ENCODE peak calls at places on chromosomes 3 and 15, in five cellular contexts. L is IMR-90, U is neuronal stem cell, O is mesendoderm, C is H1. N is an unnamed sample.

GRCh38 chr15:99305761-99306505 is 54.7 kb downstream of the LRRC28 start:
- DNase-seq in L (peak), U (peak), O (peak), C (no peak), N (peak)

GRCh38 chr3:82462977-82463376 is 701.5 kb upstream of the GBE1 start:
- DNase-seq in L (no peak), U (no peak), O (no peak), C (no peak), N (no peak)

GRCh38 chr3:39189150-39189510 is 3.3 kb downstream of the XIRP1 start:
- DNase-seq in L (no peak), U (no peak), O (no peak), C (no peak), N (no peak)

GRCh38 chr15:96333194-96334016 is 2.9 kb downstream of the NR2F2 start:
- DNase-seq in L (no peak), U (peak), O (peak), C (peak), N (peak)

GRCh38 chr3:76656531-76657070 is 383.3 kb upstream of the ROBO2 start:
- DNase-seq in L (no peak), U (no peak), O (peak), C (no peak), N (no peak)

GRCh38 chr3:48402281-48402732 is 27.6 kb downstream of the PLXNB1 start:
- DNase-seq in L (peak), U (no peak), O (no peak), C (peak), N (peak)

GRCh38 chr15:66670698-66671580 is 31.1 kb upstream of the SMAD6 start:
- DNase-seq in L (no peak), U (no peak), O (peak), C (peak), N (no peak)

GRCh38 chr3:10981961-10982360 is 10.6 kb upstream of the SLC6A1 start:
- DNase-seq in L (no peak), U (no peak), O (no peak), C (no peak), N (no peak)

GRCh38 chr3:57855281-57855680 is 99.2 kb downstream of the SLMAP start:
- DNase-seq in L (peak), U (no peak), O (no peak), C (no peak), N (peak)

GRCh38 chr15:72319985-72320671 is at the start of gene CELF6:
- DNase-seq in L (peak), U (peak), O (peak), C (peak), N (peak)

GRCh38 chr3:191239439-191240035 is 40.5 kb downstream of the OSTN start:
- DNase-seq in L (no peak), U (no peak), O (no peak), C (no peak), N (no peak)

GRCh38 chr15:23518104-23518503 is 47.4 kb upstream of the MKRN3 start:
- DNase-seq in L (no peak), U (no peak), O (no peak), C (no peak), N (no peak)

GRCh38 chr3:173800154-173800553 is 402.6 kb downstream of the NLGN1 start:
- DNase-seq in L (no peak), U (no peak), O (peak), C (no peak), N (no peak)

GRCh38 chr3:130091958-130092357 is 10.3 kb downstream of the ALG1L2 start:
- DNase-seq in L (no peak), U (no peak), O (no peak), C (no peak), N (no peak)

GRCh38 chr3:170469151-170470062 is 50.7 kb downstream of the CLDN11 start:
- DNase-seq in L (peak), U (no peak), O (no peak), C (peak), N (peak)

GRCh38 chr3:58192076-58192475 is 18.7 kb downstream of the DNASE1L3 start:
- DNase-seq in L (no peak), U (no peak), O (no peak), C (no peak), N (no peak)

GRCh38 chr3:28836199-28836598 is 444.7 kb upstream of the RBMS3 start:
- DNase-seq in L (no peak), U (no peak), O (peak), C (no peak), N (peak)

GRCh38 chr15:55343168-55343567 is 24.1 kb downstream of the PIGB start:
- DNase-seq in L (no peak), U (no peak), O (no peak), C (no peak), N (no peak)

GRCh38 chr3:55169608-55170010 is 241.8 kb upstream of the LRTM1 start:
- DNase-seq in L (peak), U (no peak), O (no peak), C (no peak), N (peak)

GRCh38 chr15:35648941-35649340 is 103.0 kb upstream of the DPH6 start:
- DNase-seq in L (no peak), U (no peak), O (no peak), C (no peak), N (no peak)

GRCh38 chr15:38414351-38414750 is 39.6 kb upstream of the FAM98B start:
- DNase-seq in L (peak), U (peak), O (peak), C (peak), N (peak)

GRCh38 chr15:52093539-52094502 is 18.8 kb downstream of the BCL2L10 start:
- DNase-seq in L (peak), U (no peak), O (no peak), C (no peak), N (peak)

GRCh38 chr3:182438398-182438797 is 354.9 kb upstream of the ATP11B start:
- DNase-seq in L (no peak), U (no peak), O (no peak), C (no peak), N (no peak)

GRCh38 chr3:99747915-99748314 is 69.7 kb upstream of the CMSS1 start:
- DNase-seq in L (peak), U (peak), O (peak), C (no peak), N (peak)

GRCh38 chr15:54150255-54150654 is 172.0 kb downstream of the UNC13C start:
- DNase-seq in L (peak), U (no peak), O (no peak), C (no peak), N (no peak)

GRCh38 chr3:126911162-126912026 is 71.5 kb upstream of the PLXNA1 start:
- DNase-seq in L (peak), U (no peak), O (peak), C (no peak), N (peak)

GRCh38 chr3:115876860-115877646 is 253.7 kb downstream of the GAP43 start:
- DNase-seq in L (no peak), U (no peak), O (peak), C (no peak), N (no peak)

GRCh38 chr15:93246266-93247242 is 157.5 kb upstream of the RGMA start:
- DNase-seq in L (no peak), U (no peak), O (no peak), C (no peak), N (no peak)

GRCh38 chr3:101828289-101828688 is 21.0 kb upstream of the NFKBIZ start:
- DNase-seq in L (no peak), U (no peak), O (no peak), C (no peak), N (no peak)

GRCh38 chr3:39398700-39399099 is 7.8 kb upstream of the RPSA start:
- DNase-seq in L (no peak), U (no peak), O (no peak), C (no peak), N (no peak)

GRCh38 chr3:71189480-71189879 is 394.0 kb downstream of the FOXP1 start:
- DNase-seq in L (peak), U (no peak), O (no peak), C (no peak), N (peak)

GRCh38 chr3:101066776-101067175 is 73.6 kb upstream of the ABI3BP start:
- DNase-seq in L (peak), U (no peak), O (peak), C (no peak), N (peak)

GRCh38 chr3:173395412-173396181 is 1.9 kb upstream of the NLGN1 start:
- DNase-seq in L (peak), U (peak), O (peak), C (peak), N (peak)

GRCh38 chr15:39499701-39500100 is 81.2 kb upstream of the THBS1 start:
- DNase-seq in L (no peak), U (no peak), O (no peak), C (no peak), N (no peak)

GRCh38 chr3:189369636-189370035 is 197.9 kb downstream of the TPRG1 start:
- DNase-seq in L (no peak), U (no peak), O (peak), C (no peak), N (no peak)
- H2BK120ac ChIP-seq in L (no peak), U (no peak), O (no peak), C (no peak), N (no peak)

GRCh38 chr15:60546764-60547163 is 67.8 kb upstream of the ICE2 start:
- DNase-seq in L (no peak), U (no peak), O (no peak), C (no peak), N (no peak)

GRCh38 chr15:60551781-60552161 is 72.8 kb upstream of the ICE2 start:
- DNase-seq in L (no peak), U (no peak), O (peak), C (no peak), N (no peak)

GRCh38 chr15:60551147-60551780 is 72.3 kb upstream of the ICE2 start:
- DNase-seq in L (no peak), U (no peak), O (no peak), C (no peak), N (no peak)

GRCh38 chr15:60544581-60545115 is 65.7 kb upstream of the ICE2 start:
- DNase-seq in L (no peak), U (no peak), O (no peak), C (no peak), N (no peak)

GRCh38 chr15:60548101-60548500 is 69.2 kb upstream of the ICE2 start:
- DNase-seq in L (no peak), U (no peak), O (no peak), C (no peak), N (no peak)
- H3K4me3 ChIP-seq in L (no peak), U (no peak), O (no peak), C (no peak), N (no peak)

GRCh38 chr3:40524222-40524570 is 564 bp upstream of the ZNF621 start:
- DNase-seq in L (peak), U (no peak), O (no peak), C (no peak), N (no peak)
- H4K8ac ChIP-seq in L (peak), U (no peak), O (peak), C (peak), N (peak)

GRCh38 chr3:190120161-190121060 is at the start of gene P3H2:
- DNase-seq in L (peak), U (peak), O (peak), C (peak), N (peak)
- H2BK120ac ChIP-seq in L (peak), U (no peak), O (peak), C (no peak), N (peak)

GRCh38 chr15:27725733-27726132 is 373.4 kb downstream of the OCA2 start:
- DNase-seq in L (no peak), U (no peak), O (no peak), C (no peak), N (no peak)

GRCh38 chr15:27734785-27735495 is 364.2 kb downstream of the OCA2 start:
- DNase-seq in L (no peak), U (no peak), O (no peak), C (no peak), N (no peak)

GRCh38 chr15:27730878-27731277 is 368.2 kb downstream of the OCA2 start:
- DNase-seq in L (peak), U (no peak), O (no peak), C (no peak), N (no peak)
- H3K4me3 ChIP-seq in L (no peak), U (no peak), O (no peak), C (no peak), N (no peak)

DNA sequence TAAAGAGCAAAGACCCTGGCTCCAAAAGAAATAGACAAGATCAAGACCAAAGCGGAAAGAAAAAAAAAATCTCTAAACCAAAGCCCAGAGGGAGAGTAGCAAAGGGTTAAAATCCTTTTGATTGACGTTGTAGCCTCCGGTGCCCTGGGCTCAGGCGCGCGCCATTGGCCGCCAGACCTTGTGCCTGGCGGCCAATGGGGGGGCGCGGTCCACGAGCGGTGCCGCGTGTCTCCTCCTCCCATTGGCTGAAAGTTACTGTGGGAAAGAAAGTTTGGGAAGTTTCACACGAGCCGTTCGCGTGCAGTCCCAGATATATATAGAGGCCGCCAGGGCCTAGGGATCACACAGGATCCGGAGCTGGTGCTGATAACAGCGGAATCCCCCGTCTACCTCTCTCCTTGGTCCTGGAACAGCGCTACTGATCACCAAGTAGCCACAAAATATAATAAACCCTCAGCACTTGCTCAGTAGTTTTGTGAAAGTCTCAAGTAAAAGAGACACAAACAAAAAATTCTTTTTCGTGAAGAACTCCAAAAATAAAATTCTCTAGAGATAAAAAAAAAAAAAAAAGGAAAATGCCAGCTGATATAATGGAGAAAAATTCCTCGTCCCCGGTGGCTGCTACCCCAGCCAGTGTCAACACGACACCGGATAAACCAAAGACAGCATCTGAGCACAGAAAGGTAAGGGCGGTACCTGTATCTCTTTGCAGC is at the start of gene HES1:
- DNase-seq in L (peak), U (peak), O (peak), C (peak), N (peak)
- H4K8ac ChIP-seq in L (no peak), U (no peak), O (no peak), C (peak), N (no peak)

GRCh38 chr3:12253521-12253920 is 35.3 kb upstream of the PPARG start:
- DNase-seq in L (peak), U (no peak), O (peak), C (no peak), N (peak)

GRCh38 chr3:12255393-12255792 is 33.5 kb upstream of the PPARG start:
- DNase-seq in L (no peak), U (no peak), O (no peak), C (no peak), N (no peak)

GRCh38 chr3:12253944-12254343 is 34.9 kb upstream of the PPARG start:
- DNase-seq in L (no peak), U (no peak), O (no peak), C (no peak), N (peak)

GRCh38 chr3:12249519-12249918 is 39.4 kb upstream of the PPARG start:
- DNase-seq in L (no peak), U (no peak), O (no peak), C (no peak), N (no peak)

GRCh38 chr3:12252859-12253258 is 36.0 kb upstream of the PPARG start:
- DNase-seq in L (no peak), U (no peak), O (no peak), C (no peak), N (no peak)
- H2BK120ac ChIP-seq in L (no peak), U (no peak), O (no peak), C (no peak), N (no peak)

DNA sequence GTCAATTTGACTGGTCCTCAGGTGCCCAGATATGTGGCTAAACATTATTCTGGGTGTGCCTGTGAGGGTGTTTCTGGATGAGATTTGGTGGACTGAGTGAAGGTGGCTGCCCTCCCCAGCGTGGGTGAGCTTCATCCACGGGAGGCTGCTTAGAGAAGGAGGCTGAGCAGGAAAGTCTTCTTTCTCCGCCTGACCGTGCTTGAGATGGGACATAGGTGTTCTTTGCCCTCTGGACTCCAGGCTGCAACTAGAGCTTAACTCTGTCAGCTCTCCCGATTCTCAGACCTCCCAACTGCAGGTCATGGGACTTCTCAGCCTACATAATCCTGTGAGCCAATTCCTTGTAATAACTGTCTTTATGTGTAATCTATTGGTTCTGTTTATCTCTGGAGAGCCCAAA is 34.0 kb downstream of the RAB7A start:
- DNase-seq in L (no peak), U (no peak), O (no peak), C (no peak), N (no peak)
- H3K4me3 ChIP-seq in L (no peak), U (no peak), O (no peak), C (no peak), N (no peak)

GRCh38 chr15:63046927-63047760 is 4.6 kb downstream of the TPM1 start:
- DNase-seq in L (no peak), U (peak), O (peak), C (no peak), N (peak)
- H4K8ac ChIP-seq in L (peak), U (no peak), O (no peak), C (no peak), N (peak)

DNA sequence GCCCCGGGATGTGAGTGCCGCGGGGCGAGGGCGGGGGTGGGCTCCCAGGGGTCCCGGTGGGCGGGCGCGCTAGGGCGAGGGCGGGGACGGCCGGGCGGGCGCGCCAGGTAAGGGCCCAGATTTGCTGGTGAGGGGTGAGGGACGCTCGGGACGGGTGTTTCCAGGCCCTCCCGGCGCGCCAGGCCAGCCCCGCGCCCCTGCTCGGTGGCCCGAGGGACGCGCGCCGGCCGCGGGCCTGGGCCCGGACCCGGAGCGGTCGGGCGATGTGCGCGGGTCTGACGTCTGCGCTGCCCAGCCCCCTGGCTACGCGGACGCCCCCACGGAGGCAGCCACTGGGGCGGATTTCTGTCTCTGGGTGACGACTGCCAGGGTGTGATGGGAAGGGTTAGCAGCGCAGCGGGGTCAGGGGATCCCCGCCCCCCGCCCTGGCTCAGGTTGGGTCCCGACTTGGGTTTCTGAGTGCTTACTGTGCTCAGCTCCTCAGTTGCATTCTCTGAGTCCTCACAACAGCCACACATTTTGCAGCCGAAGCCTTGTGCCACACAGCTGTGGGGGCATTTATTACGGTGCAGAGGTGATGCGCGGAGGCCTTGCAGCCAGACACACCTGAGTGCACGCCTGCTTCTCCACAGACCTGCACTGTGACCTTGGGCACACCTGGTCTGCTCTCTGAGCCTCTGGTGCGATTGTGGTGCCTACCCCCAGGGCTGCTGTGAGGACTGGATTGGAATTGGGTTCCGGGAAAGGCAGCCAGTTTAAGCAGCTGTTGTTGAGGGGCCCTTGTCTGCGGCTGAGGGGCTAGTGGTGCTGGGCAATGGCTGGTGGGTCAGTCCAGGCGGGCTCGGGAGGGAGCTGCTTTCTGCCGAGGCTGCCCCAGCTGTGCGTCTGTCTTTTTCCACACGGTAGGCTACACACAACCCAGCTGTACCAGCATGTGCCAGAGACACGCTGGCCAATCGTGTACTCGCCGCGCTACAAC is 523 bp downstream of the HDAC11 start:
- DNase-seq in L (peak), U (no peak), O (peak), C (no peak), N (peak)
- H2BK120ac ChIP-seq in L (no peak), U (peak), O (no peak), C (no peak), N (peak)